ENCODE peak calls at places on chromosome 5, in six cellular contexts. V, X, J, D, P and Y are unnamed samples. For H3K36me3, the result is how much of the 10 kb centered on the place peaks cover.

GRCh38 chr5:151662805-151663204 is 23.9 kb downstream of the SPARC start:
- DNase-seq in V (no peak), X (no peak), J (no peak), D (no peak), P (no peak), Y (no peak)

GRCh38 chr5:1510151-1510561 is 13.6 kb downstream of the LPCAT1 start:
- DNase-seq in V (no peak), X (no peak), J (no peak), D (no peak), P (no peak), Y (no peak)

GRCh38 chr5:32654427-32654826 is 56.7 kb upstream of the NPR3 start:
- DNase-seq in V (no peak), X (no peak), J (no peak), D (no peak), P (no peak), Y (no peak)

GRCh38 chr5:142474426-142474825 is 149.6 kb upstream of the SPRY4 start:
- DNase-seq in V (no peak), X (peak), J (peak), D (no peak), P (no peak), Y (no peak)

GRCh38 chr5:122040903-122041302 is 37.2 kb downstream of the LOX start:
- DNase-seq in V (no peak), X (no peak), J (no peak), D (no peak), P (no peak), Y (no peak)

GRCh38 chr5:57531333-57531732 is 48.7 kb upstream of the ACTBL2 start:
- DNase-seq in V (no peak), X (no peak), J (no peak), D (no peak), P (no peak), Y (no peak)

GRCh38 chr5:180889366-180889765 is 9.6 kb upstream of the BTNL8 start:
- DNase-seq in V (no peak), X (no peak), J (no peak), D (no peak), P (no peak), Y (no peak)

GRCh38 chr5:143796110-143796509 is 15.9 kb upstream of the HMHB1 start:
- DNase-seq in V (no peak), X (no peak), J (no peak), D (no peak), P (no peak), Y (no peak)

GRCh38 chr5:3661755-3662296 is 66.2 kb downstream of the IRX1 start:
- DNase-seq in V (no peak), X (no peak), J (no peak), D (no peak), P (no peak), Y (no peak)
- H3K4me3 ChIP-seq in V (no peak), X (peak), J (no peak), D (no peak), P (no peak), Y (no peak)

GRCh38 chr5:126452477-126452876 is 29.3 kb downstream of the GRAMD2B start:
- DNase-seq in V (no peak), X (no peak), J (no peak), D (no peak), P (no peak), Y (no peak)
- H3K27ac ChIP-seq in V (no peak), X (peak), J (no peak), D (no peak), P (no peak), Y (no peak)

GRCh38 chr5:126778675-126779403 is 1.9 kb downstream of the LMNB1 start:
- DNase-seq in V (no peak), X (no peak), J (no peak), D (no peak), P (no peak), Y (no peak)
- H3K36me3 ChIP-seq in V (under half), X (under half), J (under half), D (under half), P (under half), Y (under half)

DNA sequence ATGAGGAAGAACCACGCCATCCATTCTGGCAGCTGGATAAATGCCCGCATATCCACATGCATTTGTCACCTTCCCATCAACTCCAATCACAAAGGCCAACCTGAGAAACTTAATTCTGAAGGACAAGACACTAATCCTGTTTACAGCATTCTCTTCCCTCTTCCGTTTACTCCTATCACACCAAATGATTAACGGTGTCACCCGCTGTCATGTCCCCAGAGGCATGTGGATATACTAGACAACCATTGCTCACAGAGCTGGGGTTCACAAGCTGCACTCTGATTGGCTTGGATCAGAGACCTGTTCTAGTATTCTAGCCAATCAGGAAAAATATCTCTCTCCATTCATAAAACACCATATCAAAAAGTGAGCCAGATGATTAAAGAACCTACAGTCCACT is 3.6 kb downstream of the MACROH2A1 start:
- DNase-seq in V (no peak), X (no peak), J (no peak), D (no peak), P (no peak), Y (peak)
- H3K4me3 ChIP-seq in V (no peak), X (no peak), J (no peak), D (no peak), P (no peak), Y (no peak)

GRCh38 chr5:42930934-42931333 is 109.2 kb downstream of the ANXA2R start:
- DNase-seq in V (no peak), X (peak), J (no peak), D (no peak), P (no peak), Y (no peak)
- H3K27ac ChIP-seq in V (no peak), X (no peak), J (no peak), D (no peak), P (no peak), Y (no peak)

GRCh38 chr5:50550274-50550673 is 109.2 kb upstream of the EMB start:
- DNase-seq in V (no peak), X (no peak), J (no peak), D (no peak), P (no peak), Y (no peak)

DNA sequence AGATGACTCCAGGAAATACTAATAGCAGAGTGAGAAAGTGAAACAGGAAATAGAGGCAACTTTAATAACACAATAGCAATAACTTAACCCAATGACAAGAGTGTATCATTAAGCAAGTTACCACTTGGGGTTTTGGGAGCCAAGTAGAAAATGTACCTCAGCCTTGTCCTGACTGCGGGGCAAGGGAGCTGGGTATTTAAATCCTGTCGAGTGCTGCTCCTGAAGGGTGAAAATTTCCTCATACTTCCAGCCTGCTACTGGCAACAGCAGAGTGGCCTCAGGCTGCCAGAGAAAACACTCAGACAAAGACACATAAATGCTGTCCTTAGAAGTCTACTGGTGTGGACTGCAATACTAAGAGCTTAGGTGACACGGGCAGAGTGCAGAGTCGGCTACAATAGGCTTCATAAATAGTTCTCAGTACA is 112.5 kb upstream of the EMB start:
- DNase-seq in V (peak), X (peak), J (peak), D (no peak), P (peak), Y (peak)
- H3K36me3 ChIP-seq in V (under half), X (under half), J (under half), D (under half), P (under half), Y (under half)

DNA sequence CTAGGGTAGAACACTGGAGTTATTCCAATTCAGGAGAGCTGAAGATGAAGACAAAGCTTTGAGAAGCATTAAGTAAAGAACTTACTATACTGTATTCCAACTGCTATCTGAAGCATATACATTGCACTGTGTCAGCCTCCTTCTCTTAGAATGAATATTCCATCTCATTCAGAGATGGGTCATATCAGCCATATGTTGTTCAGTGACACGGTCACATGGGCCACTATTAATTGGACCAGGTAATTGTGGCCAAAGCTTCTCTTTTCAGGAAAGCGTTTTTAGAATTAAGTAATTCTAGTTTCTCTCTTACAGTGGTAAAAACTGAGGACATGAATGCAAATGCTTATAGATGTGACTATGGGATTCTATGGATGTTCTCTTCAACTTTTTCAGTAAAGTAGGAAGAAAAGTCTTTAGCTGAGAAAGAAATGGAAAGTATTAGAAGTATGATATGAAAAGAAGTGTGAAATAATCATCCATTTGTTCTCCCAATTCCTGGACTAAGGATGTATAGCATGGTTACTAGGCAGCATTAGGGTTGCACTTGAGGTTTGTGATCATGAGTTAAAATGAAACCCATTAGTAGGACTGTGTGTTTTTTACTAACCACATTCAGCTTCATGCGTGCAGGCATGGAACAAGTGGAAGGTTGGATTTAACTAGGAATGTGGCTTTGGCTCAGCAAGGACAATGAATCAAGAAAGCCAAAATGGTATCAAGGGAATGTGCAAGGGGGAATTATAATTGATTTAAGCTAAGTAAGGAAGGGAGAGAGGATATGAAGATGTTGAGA is 40.9 kb downstream of the CETN3 start:
- DNase-seq in V (no peak), X (no peak), J (no peak), D (no peak), P (no peak), Y (no peak)
- H3K4me3 ChIP-seq in V (no peak), X (no peak), J (no peak), D (no peak), P (no peak), Y (no peak)

GRCh38 chr5:123916331-123917121 is 404.5 kb downstream of the CSNK1G3 start:
- DNase-seq in V (peak), X (peak), J (peak), D (no peak), P (peak), Y (peak)
- H3K27ac ChIP-seq in V (no peak), X (no peak), J (peak), D (no peak), P (peak), Y (no peak)

GRCh38 chr5:126483156-126483555 is 59.9 kb downstream of the GRAMD2B start:
- DNase-seq in V (no peak), X (peak), J (peak), D (no peak), P (no peak), Y (no peak)
- H3K36me3 ChIP-seq in V (under half), X (under half), J (under half), D (half or more), P (under half), Y (under half)